ENCODE peak calls at places on chromosomes 13 and 19, in five cellular contexts. V is PC-3, Z is MM.1S, F is neural progenitor cell, P is GM23338. D is an unnamed sample.

GRCh38 chr13:45564108-45564507 is 51.4 kb downstream of the ERICH6B start:
- DNase-seq in P (no peak), V (peak; percentile 71), F (no peak), Z (no peak), D (no peak)

GRCh38 chr13:50592412-50593145 is 250.9 kb downstream of the DLEU7 start:
- DNase-seq in V (peak; percentile 66), P (no peak), F (no peak), Z (no peak), D (no peak)

GRCh38 chr13:66427330-66427990 is 802.7 kb downstream of the PCDH9 start:
- DNase-seq in P (no peak), V (no peak), F (no peak), Z (no peak), D (no peak)

GRCh38 chr19:49793561-49793840 is 19.6 kb downstream of the FUZ start:
- DNase-seq in P (no peak), V (peak; percentile 77), F (no peak), Z (no peak), D (no peak)

GRCh38 chr19:18393836-18394235 is 3.6 kb downstream of the LRRC25 start:
- DNase-seq in V (no peak), P (no peak), F (no peak), Z (no peak), D (no peak)

GRCh38 chr13:50847501-50847900 is 4.0 kb upstream of the DLEU7 start:
- DNase-seq in F (no peak), Z (no peak), P (no peak), V (no peak), D (no peak)

GRCh38 chr19:48859711-48860572 is 8.5 kb downstream of the PLEKHA4 start:
- DNase-seq in P (peak; percentile 97), Z (no peak), F (peak; percentile 37), V (peak; percentile 84), D (no peak)

GRCh38 chr19:54331626-54332025 is 7.3 kb downstream of the LILRA4 start:
- DNase-seq in F (no peak), P (no peak), V (no peak), Z (no peak), D (no peak)

GRCh38 chr13:114128624-114129522 is 3.5 kb downstream of the RASA3 start:
- DNase-seq in V (peak; percentile 77), P (no peak), F (no peak), Z (no peak), D (peak; percentile 41)

GRCh38 chr13:47277774-47278173 is 380.9 kb upstream of the HTR2A start:
- DNase-seq in P (no peak), F (no peak), Z (no peak), V (no peak), D (no peak)

GRCh38 chr19:55406869-55407624 is 541 bp downstream of the UBE2S start:
- DNase-seq in V (no peak), F (peak; percentile 42), P (no peak), Z (peak; percentile 30), D (peak; percentile 49)

GRCh38 chr13:113646376-113646775 is 11.6 kb downstream of the ATP4B start:
- DNase-seq in P (no peak), V (no peak), F (no peak), Z (no peak), D (no peak)

GRCh38 chr19:52248256-52248655 is 21.1 kb upstream of the ZNF766 start:
- DNase-seq in P (peak; percentile 83), F (peak; percentile 54), Z (peak; percentile 43), V (peak; percentile 60), D (peak; percentile 72)

GRCh38 chr19:27777242-27777641 is 1435.7 kb downstream of the UQCRFS1 start:
- DNase-seq in F (no peak), V (no peak), P (no peak), Z (no peak), D (no peak)

GRCh38 chr13:95509521-95510315 is 42.8 kb upstream of the CLDN10 start:
- DNase-seq in Z (no peak), V (peak; percentile 44), P (no peak), F (no peak), D (no peak)

GRCh38 chr13:91193358-91193757 is 154.1 kb upstream of the MIR17HG start:
- DNase-seq in P (no peak), F (no peak), V (no peak), Z (no peak), D (no peak)

GRCh38 chr19:6533000-6533328 is 2.1 kb downstream of the TNFSF9 start:
- DNase-seq in Z (no peak), V (no peak), P (no peak), F (no peak), D (no peak)
- H3K4me1 ChIP-seq in Z (peaks cover 30% of the 10 kb centered on the region), V (peaks cover 27% of the 10 kb centered on the region), P (peaks cover 30% of the 10 kb centered on the region), F (peaks cover 9% of the 10 kb centered on the region), D (peaks cover 57% of the 10 kb centered on the region)

DNA sequence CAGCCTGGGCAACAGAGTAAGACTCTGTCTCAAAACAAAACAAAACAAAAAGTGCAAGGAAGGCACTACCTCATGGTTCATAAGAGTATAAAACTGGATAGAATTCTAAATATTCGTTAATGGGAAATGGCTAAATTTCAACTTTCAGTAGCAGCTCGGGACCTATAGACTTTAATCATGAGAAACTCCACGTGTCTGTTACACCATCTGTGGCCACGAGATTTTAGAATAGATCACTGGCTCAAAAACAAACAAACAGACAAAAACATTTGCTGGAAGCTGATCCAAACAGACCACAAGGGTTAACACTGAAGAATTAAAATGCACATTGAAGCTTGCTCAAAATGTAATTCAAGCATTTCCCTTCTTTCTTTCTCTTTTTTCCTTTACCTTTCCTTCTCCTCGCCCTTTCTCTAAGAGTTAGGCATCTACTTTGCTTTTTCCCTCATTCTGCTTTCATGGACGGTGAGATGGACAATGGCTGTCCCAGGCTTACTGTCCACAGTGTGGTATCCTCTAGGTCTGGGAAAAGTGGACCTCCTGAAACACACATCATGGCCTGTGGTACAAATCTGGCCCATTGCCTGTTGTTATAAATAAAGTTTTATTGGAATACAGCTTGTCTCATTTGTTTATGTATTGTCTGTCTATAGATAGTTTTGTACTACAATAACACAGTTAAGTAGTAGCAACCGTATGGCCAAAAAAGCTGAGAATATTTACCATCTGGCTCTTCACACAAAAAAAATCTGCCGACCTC is 10.3 kb downstream of the ELAVL1 start:
- DNase-seq in F (no peak), V (no peak), Z (no peak), P (no peak), D (no peak)
- H4K20me1 ChIP-seq in F (peaks cover 100% of the 10 kb centered on the region), V (peaks cover 19% of the 10 kb centered on the region), Z (peaks cover 65% of the 10 kb centered on the region), P (peaks cover 88% of the 10 kb centered on the region), D (peaks cover 91% of the 10 kb centered on the region)

GRCh38 chr13:25798998-25799397 is 252.8 kb downstream of the SHISA2 start:
- DNase-seq in V (no peak), Z (no peak), F (no peak), P (no peak), D (no peak)
- H3K4me1 ChIP-seq in V (peaks cover 7% of the 10 kb centered on the region), Z (no peaks in the 10 kb centered on the region), F (no peaks in the 10 kb centered on the region), P (no peaks in the 10 kb centered on the region), D (no peaks in the 10 kb centered on the region)

GRCh38 chr19:32653626-32653968 is 21.4 kb downstream of the ANKRD27 start:
- DNase-seq in Z (no peak), V (no peak), F (no peak), P (no peak), D (no peak)
- H4K20me1 ChIP-seq in Z (no peaks in the 10 kb centered on the region), V (no peaks in the 10 kb centered on the region), F (peaks cover 3% of the 10 kb centered on the region), P (peaks cover 8% of the 10 kb centered on the region), D (peaks cover 11% of the 10 kb centered on the region)

GRCh38 chr13:110336108-110336507 is 29.0 kb downstream of the COL4A2 start:
- DNase-seq in V (no peak), Z (no peak), F (no peak), P (no peak), D (no peak)
- H3K4me1 ChIP-seq in V (no peaks in the 10 kb centered on the region), Z (no peaks in the 10 kb centered on the region), F (peaks cover 44% of the 10 kb centered on the region), P (peaks cover 18% of the 10 kb centered on the region), D (no peaks in the 10 kb centered on the region)

GRCh38 chr19:5049561-5049960 is 80.6 kb downstream of the KDM4B start:
- DNase-seq in P (no peak), Z (no peak), F (no peak), V (no peak), D (no peak)
- H4K20me1 ChIP-seq in P (no peaks in the 10 kb centered on the region), Z (no peaks in the 10 kb centered on the region), F (peaks cover 42% of the 10 kb centered on the region), V (no peaks in the 10 kb centered on the region), D (peaks cover 58% of the 10 kb centered on the region)

GRCh38 chr19:38701455-38702063 is 42.7 kb downstream of the CAPN12 start:
- DNase-seq in P (no peak), F (no peak), Z (no peak), V (no peak), D (no peak)
- H3K4me1 ChIP-seq in P (peaks cover 16% of the 10 kb centered on the region), F (peaks cover 16% of the 10 kb centered on the region), Z (no peaks in the 10 kb centered on the region), V (peaks cover 4% of the 10 kb centered on the region), D (no peaks in the 10 kb centered on the region)

DNA sequence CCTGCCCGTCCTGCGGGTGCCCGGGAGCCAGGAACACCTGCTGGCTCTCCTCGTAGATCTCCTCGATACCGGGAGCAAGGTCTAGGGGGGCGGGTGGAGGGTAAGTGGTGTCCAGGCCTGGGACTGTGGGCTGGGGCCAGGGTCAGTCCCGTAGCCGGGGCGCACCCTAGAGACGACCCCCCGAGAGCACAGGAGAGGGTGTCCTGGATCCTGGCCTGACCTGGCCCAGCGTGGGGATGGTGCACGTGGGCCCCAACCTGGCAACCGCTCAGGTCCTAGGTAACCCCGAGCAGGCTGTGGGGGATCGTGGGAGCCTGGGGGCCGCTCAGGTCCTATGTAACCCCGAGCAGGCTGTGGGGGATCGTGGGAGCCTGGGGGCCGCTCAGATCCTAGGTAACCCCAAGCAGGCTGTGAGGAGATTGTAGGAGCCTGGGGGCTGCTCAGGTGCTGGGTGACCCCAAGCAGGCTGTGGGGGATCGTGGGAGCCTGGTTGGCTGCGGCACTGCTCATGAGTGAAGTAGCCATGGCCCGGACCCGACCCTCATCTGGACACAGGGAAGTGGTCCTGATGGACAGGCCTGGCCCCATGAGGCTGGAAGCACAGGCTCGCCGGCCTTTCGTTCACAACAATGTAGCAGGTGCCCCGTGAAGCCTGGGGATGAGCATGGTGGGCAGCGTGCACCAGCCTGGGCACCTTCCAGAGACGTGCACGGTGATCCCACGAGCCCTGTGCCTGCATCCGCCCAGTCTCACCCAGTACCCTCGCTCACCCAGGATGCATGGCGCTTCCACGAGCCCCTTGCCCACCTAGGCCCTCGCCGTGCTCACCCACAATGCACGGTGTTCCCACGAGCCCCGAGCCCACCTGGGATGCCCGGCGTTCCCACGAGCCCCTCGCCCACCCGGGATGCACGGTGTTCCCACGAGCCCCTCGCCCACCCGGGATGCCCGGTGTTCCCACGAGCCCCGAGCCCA is 6.2 kb downstream of the GPX4 start:
- DNase-seq in V (no peak), Z (no peak), P (no peak), F (no peak), D (no peak)
- H4K20me1 ChIP-seq in V (peaks cover 3% of the 10 kb centered on the region), Z (no peaks in the 10 kb centered on the region), P (no peaks in the 10 kb centered on the region), F (peaks cover 32% of the 10 kb centered on the region), D (peaks cover 29% of the 10 kb centered on the region)

DNA sequence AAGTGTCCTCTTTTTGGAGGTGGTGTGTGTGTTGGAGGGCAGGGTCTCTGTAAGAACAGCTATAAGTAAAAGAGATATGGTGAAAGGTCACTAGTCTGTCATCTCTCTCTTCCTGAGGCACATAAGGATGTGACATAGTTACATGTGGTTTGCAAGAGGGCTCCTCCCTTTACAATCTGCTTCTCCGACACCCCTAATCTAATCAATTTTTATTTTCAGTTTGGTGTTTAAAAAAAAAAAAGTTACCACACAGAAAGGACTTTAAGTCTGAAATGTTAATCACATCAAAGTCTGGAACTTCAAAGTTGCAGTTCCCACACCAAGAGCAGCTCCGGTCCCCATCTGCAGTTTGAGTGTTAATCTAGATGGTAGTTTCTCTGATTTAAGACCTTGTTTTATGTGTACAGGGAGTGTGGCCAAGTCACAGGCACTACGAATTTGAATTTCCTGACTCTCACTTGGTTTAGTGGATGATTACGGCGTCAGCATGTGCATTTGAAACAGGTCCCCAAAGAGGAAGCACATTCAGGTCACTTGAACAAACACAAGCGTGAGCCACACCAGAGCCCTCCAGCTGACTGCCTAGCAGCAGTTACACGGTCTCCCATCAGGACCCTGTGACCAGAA is 53.1 kb downstream of the FOXO1 start:
- DNase-seq in F (no peak), V (no peak), P (no peak), Z (no peak), D (no peak)
- H3K4me1 ChIP-seq in F (no peaks in the 10 kb centered on the region), V (peaks cover 22% of the 10 kb centered on the region), P (peaks cover 82% of the 10 kb centered on the region), Z (no peaks in the 10 kb centered on the region), D (no peaks in the 10 kb centered on the region)

GRCh38 chr19:33374406-33374703 is 846 bp downstream of the CEBPG start:
- DNase-seq in Z (no peak), F (peak; percentile 41), V (peak; percentile 13), P (no peak), D (peak; percentile 38)
- H4K20me1 ChIP-seq in Z (peaks cover 18% of the 10 kb centered on the region), F (peaks cover 53% of the 10 kb centered on the region), V (peaks cover 52% of the 10 kb centered on the region), P (peaks cover 52% of the 10 kb centered on the region), D (peaks cover 51% of the 10 kb centered on the region)